ENCODE peak calls at places on chromosomes 12 and 14, in five cellular contexts. V, J, T, C and W are unnamed samples.

GRCh38 chr14:105050551-105050897 is 14.7 kb downstream of the GPR132 start:
- DNase-seq in V (peak; percentile 42), J (peak; percentile 53), C (peak; percentile 59), T (no peak), W (peak; percentile 67)

GRCh38 chr14:104971447-104972240 is 6.5 kb downstream of the AHNAK2 start:
- DNase-seq in V (no peak), J (no peak), T (no peak), C (no peak), W (no peak)

GRCh38 chr12:122932207-122932606 is 34.1 kb downstream of the ABCB9 start:
- DNase-seq in T (no peak), C (no peak), V (no peak), J (no peak), W (no peak)

GRCh38 chr12:110668480-110669192 is 20.3 kb downstream of the HVCN1 start:
- DNase-seq in C (no peak), V (no peak), T (no peak), J (no peak), W (no peak)

GRCh38 chr12:130705174-130705880 is 10.8 kb downstream of the RIMBP2 start:
- DNase-seq in V (no peak), C (no peak), J (no peak), T (no peak), W (no peak)

GRCh38 chr12:80821513-80822000 is 104.8 kb downstream of the MYF5 start:
- DNase-seq in T (no peak), J (no peak), C (no peak), V (no peak), W (no peak)

GRCh38 chr12:111761099-111761498 is 5.6 kb upstream of the ALDH2 start:
- DNase-seq in J (no peak), C (no peak), T (no peak), V (no peak), W (no peak)

GRCh38 chr14:27557445-27557844 is 959.6 kb upstream of the NOVA1 start:
- DNase-seq in T (no peak), J (no peak), C (no peak), V (no peak), W (no peak)

GRCh38 chr14:89137514-89138163 is 279.4 kb downstream of the FOXN3 start:
- DNase-seq in J (peak; percentile 86), T (no peak), C (peak; percentile 98), V (peak; percentile 94), W (peak; percentile 98)

GRCh38 chr12:91774471-91774921 is 371.1 kb downstream of the BTG1 start:
- DNase-seq in C (peak; percentile 53), T (no peak), V (peak; percentile 82), J (peak; percentile 9), W (peak; percentile 38)

GRCh38 chr14:97723834-97724770 is 926.9 kb downstream of the VRK1 start:
- DNase-seq in V (no peak), J (no peak), T (no peak), C (no peak), W (no peak)

GRCh38 chr12:65121049-65121955 is at the start of gene WIF1:
- DNase-seq in J (no peak), V (no peak), C (peak; percentile 38), T (no peak), W (peak; percentile 5)

GRCh38 chr14:38904959-38905358 is 198.1 kb downstream of the SEC23A start:
- DNase-seq in V (no peak), T (no peak), C (no peak), J (no peak), W (no peak)

GRCh38 chr12:120117961-120118709 is 1.6 kb upstream of the RAB35 start:
- DNase-seq in T (no peak), C (peak; percentile 84), J (peak; percentile 61), V (peak; percentile 67), W (peak; percentile 56)

GRCh38 chr14:90644882-90645281 is 171.3 kb downstream of the TTC7B start:
- DNase-seq in C (peak; percentile 71), J (no peak), V (peak; percentile 80), T (no peak), W (peak; percentile 57)

GRCh38 chr14:24734917-24735500 is 101.0 kb upstream of the GZMB start:
- DNase-seq in T (peak; percentile 80), V (peak; percentile 69), C (peak; percentile 80), J (no peak), W (peak; percentile 68)

GRCh38 chr12:70994217-70994788 is 73.8 kb upstream of the PTPRR start:
- DNase-seq in J (no peak), C (peak; percentile 88), V (peak; percentile 42), T (no peak), W (peak; percentile 0)

GRCh38 chr12:62268956-62269355 is 8.8 kb downstream of the USP15 start:
- DNase-seq in T (no peak), C (peak; percentile 68), V (peak; percentile 85), J (no peak), W (peak; percentile 70)

GRCh38 chr14:74636424-74637183 is 24.6 kb upstream of the LTBP2 start:
- DNase-seq in T (no peak), C (peak; percentile 48), V (no peak), J (no peak), W (peak; percentile 65)

GRCh38 chr12:13956060-13956590 is 25.3 kb downstream of the GRIN2B start:
- DNase-seq in T (peak; percentile 11), J (no peak), C (no peak), V (no peak), W (no peak)

GRCh38 chr14:24673534-24674203 is 39.7 kb upstream of the GZMB start:
- DNase-seq in C (no peak), J (no peak), T (no peak), V (no peak), W (no peak)

GRCh38 chr12:122886851-122887816 is 8.8 kb downstream of the VPS37B start:
- DNase-seq in T (no peak), V (peak; percentile 76), C (peak; percentile 56), J (no peak), W (peak; percentile 63)

GRCh38 chr14:36339817-36340216 is 19.4 kb upstream of the MBIP start:
- DNase-seq in T (no peak), V (no peak), J (no peak), C (no peak), W (no peak)

GRCh38 chr14:65281991-65282908 is 130.3 kb upstream of the FUT8 start:
- DNase-seq in J (peak; percentile 90), T (peak; percentile 91), C (peak; percentile 77), V (peak; percentile 77), W (peak; percentile 93)

GRCh38 chr14:88490168-88490567 is 64.6 kb downstream of the PTPN21 start:
- DNase-seq in V (no peak), C (no peak), T (no peak), J (no peak), W (no peak)

GRCh38 chr12:1870086-1870485 is 48.4 kb downstream of the CACNA2D4 start:
- DNase-seq in J (no peak), C (no peak), T (no peak), V (no peak), W (no peak)

GRCh38 chr14:93276031-93276716 is 56.7 kb downstream of the BTBD7 start:
- DNase-seq in C (no peak), V (no peak), T (no peak), J (no peak), W (no peak)

GRCh38 chr12:124018526-124018925 is 45.5 kb downstream of the ZNF664 start:
- DNase-seq in T (no peak), V (no peak), J (no peak), C (no peak), W (no peak)

GRCh38 chr14:68607081-68607851 is 185.6 kb downstream of the ZFP36L1 start:
- DNase-seq in T (no peak), C (peak; percentile 31), J (peak; percentile 34), V (peak; percentile 64), W (no peak)

GRCh38 chr14:103103461-103104388 is 9.2 kb downstream of the EXOC3L4 start:
- DNase-seq in J (peak; percentile 77), T (no peak), V (peak; percentile 35), C (peak; percentile 68), W (peak; percentile 69)